ENCODE peak calls at places on chromosomes 12 and 14, in six cellular contexts. P is mesothelial cell of epicardium, F is stomach, N is mucosa of descending colon, K is MCF 10A, X is WTC11. L is an unnamed sample.

GRCh38 chr12:114186241-114187002 is 219.5 kb downstream of the TBX5 start:
- DNase-seq in F (no peak), P (no peak), X (peak), K (no peak), N (no peak), L (no peak)

GRCh38 chr14:75088566-75089373 is 19.3 kb downstream of the ZC2HC1C start:
- DNase-seq in X (peak), N (no peak), K (peak), P (peak), F (peak), L (no peak)

GRCh38 chr12:104877107-104877705 is 80.9 kb downstream of the SLC41A2 start:
- DNase-seq in N (no peak), F (peak), K (peak), P (peak), X (no peak), L (no peak)

GRCh38 chr14:28609228-28609828 is 157.3 kb upstream of the FOXG1 start:
- DNase-seq in P (peak), K (peak), N (no peak), F (peak), X (peak), L (no peak)

GRCh38 chr14:69637503-69638030 is 26.2 kb downstream of the SUSD6 start:
- DNase-seq in X (no peak), P (no peak), K (no peak), F (no peak), N (peak), L (no peak)

GRCh38 chr12:127162902-127163301 is 1104.1 kb upstream of the TMEM132C start:
- DNase-seq in P (no peak), X (no peak), K (peak), N (no peak), F (no peak), L (peak)

GRCh38 chr14:85241022-85241880 is 288.7 kb upstream of the FLRT2 start:
- DNase-seq in N (no peak), P (peak), F (no peak), K (no peak), X (no peak), L (no peak)

GRCh38 chr12:41743835-41744234 is 400.8 kb downstream of the GXYLT1 start:
- DNase-seq in F (no peak), X (no peak), K (peak), P (no peak), N (no peak), L (no peak)

GRCh38 chr14:67940894-67941455 is 121.4 kb downstream of the RAD51B start:
- DNase-seq in P (no peak), F (peak), X (no peak), N (no peak), K (peak), L (no peak)

GRCh38 chr12:24363177-24363754 is 413.8 kb upstream of the SOX5 start:
- DNase-seq in N (no peak), K (peak), X (no peak), P (peak), F (no peak), L (no peak)

GRCh38 chr12:43370299-43370698 is 181.7 kb downstream of the ADAMTS20 start:
- DNase-seq in K (peak), P (no peak), N (no peak), X (no peak), F (no peak), L (no peak)

GRCh38 chr12:116539361-116539771 is 19.8 kb upstream of the MAP1LC3B2 start:
- DNase-seq in N (no peak), X (no peak), P (no peak), F (no peak), K (peak), L (no peak)

GRCh38 chr12:75814856-75815754 is 216.5 kb downstream of the PHLDA1 start:
- DNase-seq in F (no peak), X (no peak), K (peak), N (no peak), P (no peak), L (no peak)

GRCh38 chr12:90622431-90622830 is 332.5 kb downstream of the CCER1 start:
- DNase-seq in X (no peak), P (no peak), F (no peak), N (no peak), K (no peak), L (no peak)

GRCh38 chr12:116006141-116006540 is 271.4 kb downstream of the MED13L start:
- DNase-seq in F (no peak), N (no peak), K (no peak), P (no peak), X (no peak), L (no peak)

GRCh38 chr12:30457621-30458289 is 237.9 kb downstream of the IPO8 start:
- DNase-seq in F (no peak), P (no peak), N (no peak), X (no peak), K (peak), L (no peak)

GRCh38 chr12:124814741-124815613 is 48.7 kb downstream of the SCARB1 start:
- DNase-seq in K (no peak), N (no peak), P (no peak), F (no peak), X (no peak), L (no peak)

GRCh38 chr12:132700212-132700913 is 10.3 kb upstream of the PGAM5 start:
- DNase-seq in X (no peak), K (peak), F (no peak), N (no peak), P (no peak), L (no peak)

GRCh38 chr12:52323416-52324067 is 2.3 kb upstream of the KRT83 start:
- DNase-seq in K (no peak), F (no peak), P (no peak), X (no peak), N (no peak), L (no peak)

GRCh38 chr12:13033266-13033875 is 10.8 kb upstream of the FAM234B start:
- DNase-seq in P (no peak), F (no peak), K (no peak), X (no peak), N (no peak), L (no peak)

GRCh38 chr14:81886588-81886987 is 352.9 kb upstream of the SEL1L start:
- DNase-seq in F (no peak), K (no peak), X (no peak), N (no peak), P (no peak), L (no peak)

GRCh38 chr14:34895277-34895676 is 20.1 kb upstream of the BAZ1A start:
- DNase-seq in F (no peak), K (no peak), X (no peak), N (no peak), P (no peak), L (no peak)

GRCh38 chr14:77190977-77191376 is 9.4 kb downstream of the TMEM63C start:
- DNase-seq in F (no peak), K (no peak), X (no peak), P (no peak), N (no peak), L (no peak)
- TF ChIP-seq CTCF in F (no peak), K (no peak), X (no peak), P (no peak), N (no peak), L (no peak)

DNA sequence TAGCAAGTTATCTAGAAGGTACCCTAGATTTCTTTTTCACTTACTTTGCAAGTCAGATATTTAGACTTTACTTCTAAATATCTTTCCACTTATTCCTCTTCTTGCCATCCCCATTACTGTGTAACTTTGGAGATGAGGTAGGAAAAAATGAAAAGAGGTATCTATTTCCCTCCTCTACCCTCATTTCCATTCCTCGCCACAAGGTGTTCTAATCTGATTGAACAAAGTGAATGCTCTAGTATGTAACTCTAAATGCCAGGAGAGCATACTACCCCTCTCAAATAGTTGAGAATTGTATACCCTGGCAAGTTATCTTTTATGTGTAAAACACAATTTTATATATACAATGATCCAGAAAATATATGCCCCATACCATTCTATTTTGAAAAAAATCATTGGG is 1.7 kb upstream of the LDHB start:
- DNase-seq in K (peak), F (no peak), N (no peak), X (no peak), P (no peak), L (no peak)
- TF ChIP-seq CTCF in K (no peak), F (no peak), N (no peak), X (no peak), P (peak), L (no peak)

GRCh38 chr12:40031965-40032364 is 73.9 kb downstream of the SLC2A13 start:
- DNase-seq in P (no peak), X (no peak), N (no peak), K (no peak), F (no peak), L (no peak)
- TF ChIP-seq CTCF in P (no peak), X (no peak), N (no peak), K (no peak), F (no peak), L (no peak)

GRCh38 chr14:102508774-102509743 is 517 bp downstream of the ANKRD9 start:
- DNase-seq in X (no peak), K (no peak), N (peak), F (peak), P (no peak), L (no peak)

GRCh38 chr14:102507026-102507860 is 2.3 kb downstream of the ANKRD9 start:
- DNase-seq in X (no peak), K (no peak), N (peak), P (no peak), F (no peak), L (no peak)

GRCh38 chr14:102507891-102508312 is 1.7 kb downstream of the ANKRD9 start:
- DNase-seq in P (no peak), K (no peak), N (peak), X (no peak), F (no peak), L (no peak)

GRCh38 chr14:102509744-102510615 is at the start of gene ANKRD9:
- DNase-seq in P (peak), X (peak), K (peak), N (peak), F (peak), L (peak)

DNA sequence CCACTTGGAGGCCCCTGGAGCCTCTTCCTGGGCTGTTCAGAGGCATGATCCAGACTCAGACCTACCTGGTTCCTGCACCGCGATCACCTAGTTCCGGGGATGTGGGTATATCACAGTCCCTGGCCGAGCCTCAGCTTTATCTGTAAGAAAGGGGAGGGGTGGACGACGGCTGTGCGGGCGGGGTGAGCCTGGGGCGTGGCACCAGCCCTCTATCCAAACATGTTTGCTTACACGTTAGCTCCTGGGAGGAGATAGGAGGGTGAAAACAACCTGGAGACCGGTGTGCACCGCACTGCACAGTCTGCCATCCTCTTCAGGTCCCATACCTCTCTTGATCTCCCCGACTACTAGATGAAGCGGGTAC is 1.2 kb downstream of the ANKRD9 start:
- DNase-seq in P (no peak), N (peak), K (no peak), F (peak), X (no peak), L (no peak)
- TF ChIP-seq CTCF in P (no peak), N (no peak), K (no peak), F (no peak), X (no peak), L (no peak)

DNA sequence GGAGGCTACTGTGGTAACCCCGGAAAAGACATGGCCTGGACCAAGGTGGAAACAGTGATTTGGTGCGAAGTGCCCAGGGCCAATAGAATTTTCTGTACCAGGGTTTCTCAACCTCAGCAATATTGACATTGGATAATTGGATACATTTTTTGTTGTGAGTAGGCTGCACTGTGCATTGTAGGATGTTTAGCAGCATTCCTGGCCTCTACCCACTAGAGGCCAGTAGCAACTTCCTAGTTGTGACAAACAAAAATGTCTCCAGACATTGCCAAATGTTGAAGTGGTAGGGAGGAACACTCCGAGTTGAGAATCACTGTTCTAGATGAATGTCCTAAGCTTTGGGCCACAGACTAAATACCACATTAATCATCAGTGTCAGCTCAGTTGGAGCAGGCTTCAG is 6.2 kb upstream of the CGRRF1 start:
- DNase-seq in F (no peak), P (no peak), K (peak), N (no peak), X (no peak), L (no peak)
- TF ChIP-seq CTCF in F (no peak), P (no peak), K (no peak), N (no peak), X (no peak), L (peak)

DNA sequence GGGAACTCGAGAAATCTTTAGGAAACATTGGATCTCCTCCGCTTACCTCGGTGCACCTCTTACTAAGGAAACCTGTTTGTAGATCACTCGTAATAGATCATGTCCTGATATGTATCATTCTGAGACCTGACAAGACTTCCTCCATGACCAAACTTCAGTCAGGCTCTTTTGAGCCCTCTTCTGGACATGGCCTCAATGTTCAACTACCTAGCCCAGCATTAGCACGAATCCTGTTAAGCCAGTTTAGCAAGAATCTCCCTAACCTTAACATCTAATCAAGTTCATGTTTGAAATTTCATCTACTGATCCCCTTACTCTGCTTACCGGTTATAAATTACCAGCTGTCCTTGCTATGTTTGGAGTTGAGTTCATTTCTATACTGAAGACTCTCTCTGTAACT is 713.9 kb upstream of the USP15 start:
- DNase-seq in K (no peak), P (no peak), F (no peak), X (no peak), N (no peak), L (no peak)
- TF ChIP-seq CTCF in K (peak), P (no peak), F (no peak), X (no peak), N (no peak), L (no peak)